ENCODE peak calls at places on chromosomes 6 and 20, in seven cellular contexts. Z is lower leg skin; E is effector CD4-positive, alpha-beta T cell; Q is stimulated activated naive CD4-positive, alpha-beta T cell; F is stimulated activated CD8-positive, alpha-beta memory T cell treated with anti-CD3 and anti-CD28 coated beads, Interleukin-15, amount 100 ng/mL, for 24 hours; V is GM18507; W is NCI-H446. R is an unnamed sample.

GRCh38 chr6:147390909-147391536 is 117.5 kb upstream of the SAMD5 start:
- DNase-seq in E (no peak), F (no peak), V (no peak), W (no peak), Q (no peak), Z (no peak), R (no peak)

GRCh38 chr20:48676125-48676524 is 151.7 kb downstream of the PREX1 start:
- DNase-seq in V (no peak), Z (no peak), Q (no peak), E (no peak), F (no peak), W (no peak), R (no peak)

GRCh38 chr6:85747093-85747492 is 104.4 kb upstream of the SYNCRIP start:
- DNase-seq in Z (no peak), E (no peak), V (no peak), W (no peak), Q (no peak), F (no peak), R (no peak)

GRCh38 chr6:75381878-75382633 is 97.5 kb upstream of the TMEM30A start:
- DNase-seq in E (no peak), Z (no peak), W (no peak), F (no peak), Q (no peak), V (no peak), R (no peak)

GRCh38 chr6:7894272-7895124 is 16.1 kb downstream of the TXNDC5 start:
- DNase-seq in E (no peak), Z (no peak), V (no peak), W (no peak), F (no peak), Q (no peak), R (no peak)

GRCh38 chr20:18705906-18706305 is 107.7 kb upstream of the SCP2D1 start:
- DNase-seq in E (no peak), V (no peak), Q (no peak), F (no peak), Z (no peak), W (no peak), R (no peak)

GRCh38 chr6:121504227-121504626 is 68.8 kb downstream of the GJA1 start:
- DNase-seq in Z (no peak), V (no peak), Q (no peak), F (no peak), E (no peak), W (no peak), R (no peak)

GRCh38 chr6:44117397-44118128 is 9.7 kb downstream of the MRPL14 start:
- DNase-seq in W (no peak), F (no peak), Q (no peak), V (no peak), E (no peak), Z (no peak), R (no peak)